ENCODE peak calls at places on chromosomes 13 and 19, in ten cellular contexts. P is dorsolateral prefrontal cortex, S is T-helper 9 cell, B is HFFc6, R is T follicular helper cell, V is ascending aorta, T is osteocyte, I is ELR, N is neuronal stem cell, M is germinal center. Z is an unnamed sample.

GRCh38 chr13:78608705-78609463 is 5.5 kb upstream of the POU4F1 start:
- DNase-seq in N (peak), S (no peak), R (no peak), B (no peak), V (no peak), M (peak), T (no peak), I (peak), P (no peak), Z (no peak)

GRCh38 chr19:57071414-57071813 is 48.4 kb upstream of the USP29 start:
- DNase-seq in B (no peak), S (no peak), V (no peak), T (no peak), I (no peak), N (no peak), P (no peak), M (no peak), R (no peak), Z (no peak)

GRCh38 chr13:89393758-89394157 is 1722.6 kb downstream of the SLITRK5 start:
- DNase-seq in B (no peak), N (no peak), I (no peak), V (no peak), S (no peak), T (no peak), R (no peak), M (no peak), P (no peak), Z (no peak)

GRCh38 chr19:17855333-17856152 is 4.2 kb upstream of the RPL18A start:
- DNase-seq in R (peak), P (peak), N (peak), M (peak), I (peak), S (peak), B (peak), T (peak), V (peak), Z (peak)

GRCh38 chr19:6522712-6523111 is 8.1 kb upstream of the TNFSF9 start:
- DNase-seq in I (no peak), P (no peak), R (no peak), B (no peak), S (no peak), T (no peak), M (no peak), N (no peak), V (no peak), Z (no peak)

GRCh38 chr13:83613524-83613923 is 268.8 kb downstream of the SLITRK1 start:
- DNase-seq in I (no peak), N (no peak), M (no peak), R (no peak), V (no peak), B (no peak), S (no peak), P (no peak), T (no peak), Z (no peak)

GRCh38 chr13:86567119-86567518 is 767.9 kb upstream of the SLITRK6 start:
- DNase-seq in B (no peak), M (no peak), P (no peak), V (no peak), N (no peak), I (no peak), S (no peak), T (no peak), R (no peak), Z (no peak)

GRCh38 chr13:76663941-76664340 is 222.3 kb downstream of the KCTD12 start:
- DNase-seq in R (no peak), I (no peak), P (no peak), T (no peak), B (no peak), M (no peak), N (no peak), V (no peak), S (no peak), Z (no peak)

GRCh38 chr13:113636266-113636963 is 21.6 kb downstream of the ATP4B start:
- DNase-seq in V (no peak), T (no peak), I (no peak), N (no peak), S (no peak), R (no peak), B (no peak), P (no peak), M (no peak), Z (no peak)

GRCh38 chr13:99860736-99861135 is 110.8 kb downstream of the ZIC5 start:
- DNase-seq in P (no peak), I (no peak), N (peak), B (no peak), S (no peak), R (no peak), M (no peak), T (no peak), V (no peak), Z (no peak)

GRCh38 chr19:50843701-50844221 is 10.4 kb upstream of the KLK15 start:
- DNase-seq in M (no peak), N (no peak), P (no peak), S (no peak), B (no peak), T (no peak), I (no peak), V (no peak), R (no peak), Z (no peak)

GRCh38 chr13:80341098-80341701 is at the start of gene SPRY2:
- DNase-seq in T (peak), M (peak), R (no peak), P (peak), S (no peak), I (peak), N (peak), V (peak), B (peak), Z (peak)